ENCODE peak calls at places on chromosomes 4 and X, in nine cellular contexts. F is pancreas, R is A549, Q is OCI-LY7, V is hepatocyte, L is breast epithelium, N is epithelial cell of esophagus, Z is colonic mucosa, O is left lung. U is an unnamed sample.

GRCh38 chr4:4585012-4585670 is 43.3 kb upstream of the STX18 start:
- DNase-seq in F (no peak), R (no peak), Q (no peak), V (no peak), L (no peak), N (peak; percentile 66), Z (no peak), O (no peak), U (peak; percentile 58)

GRCh38 chr4:6524436-6524835 is 50.6 kb upstream of the MAN2B2 start:
- DNase-seq in F (no peak), R (no peak), Q (peak; percentile 13), V (no peak), L (no peak), N (no peak), Z (no peak), O (no peak), U (no peak)

GRCh38 chr4:90837241-90837640 is 710.0 kb downstream of the CCSER1 start:
- DNase-seq in F (no peak), R (no peak), Q (no peak), V (no peak), L (no peak), N (no peak), Z (no peak), O (no peak), U (no peak)

GRCh38 chr4:88803600-88804096 is 106.0 kb upstream of the NAP1L5 start:
- DNase-seq in F (peak; percentile 35), R (no peak), Q (no peak), V (peak; percentile 50), L (no peak), N (peak; percentile 76), Z (peak; percentile 79), O (peak; percentile 23), U (peak; percentile 98)

GRCh38 chrX:30935985-30936384 is 46.9 kb upstream of the TAB3 start:
- DNase-seq in F (peak; percentile 16), R (peak; percentile 7), Q (no peak), V (peak; percentile 52), L (peak; percentile 46), N (peak; percentile 20), Z (peak; percentile 31), O (no peak), U (peak; percentile 3)

GRCh38 chr4:119690871-119691270 is 62.3 kb upstream of the PDE5A start:
- DNase-seq in F (no peak), R (no peak), Q (peak; percentile 57), V (no peak), L (no peak), N (peak; percentile 77), Z (no peak), O (no peak), U (no peak)

GRCh38 chr4:80097395-80098177 is 24.6 kb upstream of the ANTXR2 start:
- DNase-seq in F (no peak), R (no peak), Q (no peak), V (no peak), L (no peak), N (no peak), Z (peak; percentile 33), O (no peak), U (peak; percentile 80)

GRCh38 chrX:152915541-152916241 is 17.8 kb downstream of the ZNF185 start:
- DNase-seq in F (no peak), R (peak; percentile 51), Q (peak; percentile 31), V (peak; percentile 52), L (no peak), N (peak; percentile 40), Z (no peak), O (no peak), U (peak; percentile 50)

GRCh38 chr4:153025402-153025801 is 89.3 kb downstream of the FHDC1 start:
- DNase-seq in F (no peak), R (no peak), Q (no peak), V (peak; percentile 33), L (no peak), N (no peak), Z (no peak), O (no peak), U (no peak)

GRCh38 chr4:3257125-3257690 is 8.2 kb downstream of the MSANTD1 start:
- DNase-seq in F (no peak), R (no peak), Q (no peak), V (no peak), L (peak; percentile 30), N (peak; percentile 57), Z (peak; percentile 40), O (peak; percentile 53), U (no peak)

GRCh38 chr4:7332216-7333023 is 102.3 kb downstream of the PSAPL1 start:
- DNase-seq in F (no peak), R (no peak), Q (no peak), V (peak; percentile 43), L (no peak), N (no peak), Z (no peak), O (peak; percentile 59), U (peak; percentile 29)

GRCh38 chr4:27638163-27638915 is 777.7 kb downstream of the STIM2 start:
- DNase-seq in F (no peak), R (no peak), Q (no peak), V (no peak), L (no peak), N (peak; percentile 53), Z (no peak), O (no peak), U (no peak)

GRCh38 chrX:40439625-40440532 is 140.9 kb upstream of the ATP6AP2 start:
- DNase-seq in F (no peak), R (no peak), Q (no peak), V (no peak), L (no peak), N (no peak), Z (no peak), O (no peak), U (no peak)

GRCh38 chr4:163651761-163652160 is 157.3 kb downstream of the TMA16 start:
- DNase-seq in F (no peak), R (no peak), Q (no peak), V (no peak), L (no peak), N (no peak), Z (no peak), O (no peak), U (no peak)

GRCh38 chr4:121690001-121690400 is 6.8 kb downstream of the ANXA5 start:
- DNase-seq in F (no peak), R (no peak), Q (no peak), V (no peak), L (no peak), N (peak; percentile 47), Z (no peak), O (no peak), U (peak; percentile 52)

GRCh38 chr4:2135083-2135482 is 76.0 kb downstream of the NAT8L start:
- DNase-seq in F (no peak), R (no peak), Q (no peak), V (peak; percentile 33), L (no peak), N (no peak), Z (no peak), O (no peak), U (peak; percentile 64)

GRCh38 chr4:82287720-82288119 is 86.1 kb downstream of the HNRNPD start:
- DNase-seq in F (no peak), R (no peak), Q (no peak), V (peak; percentile 37), L (no peak), N (peak; percentile 41), Z (no peak), O (no peak), U (no peak)

GRCh38 chr4:82293304-82293703 is 80.5 kb downstream of the HNRNPD start:
- DNase-seq in F (no peak), R (no peak), Q (peak; percentile 79), V (no peak), L (no peak), N (no peak), Z (no peak), O (no peak), U (no peak)
- H3K4me3 ChIP-seq in F (no peak overlapping the region), R (no peak overlapping the region), Q (peak overlapping the region; percentile 13), V (no peak overlapping the region), L (no peak overlapping the region), N (no peak overlapping the region), Z (no peak overlapping the region), O (no peak overlapping the region), U (no peak overlapping the region)

DNA sequence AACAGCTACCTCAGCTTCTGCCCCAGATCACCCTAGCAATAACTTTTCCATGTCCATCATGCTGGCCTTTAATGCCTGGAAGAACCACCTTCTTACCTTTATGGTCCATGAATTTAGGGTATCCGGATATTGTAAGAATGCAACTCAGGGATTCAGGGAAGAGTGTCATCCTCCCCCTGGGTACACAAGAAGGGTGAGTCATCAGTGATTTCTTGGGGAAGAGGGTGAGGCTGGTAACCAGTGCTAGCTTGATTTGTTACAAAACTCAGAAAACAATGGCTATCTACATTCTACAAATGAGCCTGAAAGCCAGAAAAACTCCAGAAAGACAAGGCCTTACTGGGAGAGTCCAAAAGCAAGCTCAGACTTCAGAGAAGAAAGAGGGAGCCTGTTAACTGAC is 10.4 kb upstream of the NALF2 start:
- DNase-seq in F (no peak), R (no peak), Q (no peak), V (no peak), L (no peak), N (peak; percentile 54), Z (no peak), O (no peak), U (no peak)
- TF ChIP-seq CTCF in F (no peak), R (no peak), Q (no peak), V (no peak), L (no peak), N (no peak), Z (no peak), O (no peak), U (no peak)

GRCh38 chrX:23766650-23767551 is 16.1 kb upstream of the SAT1 start:
- DNase-seq in F (no peak), R (no peak), Q (no peak), V (no peak), L (no peak), N (no peak), Z (no peak), O (no peak), U (no peak)
- H3K4me3 ChIP-seq in F (no peak overlapping the region), R (no peak overlapping the region), Q (no peak overlapping the region), V (no peak overlapping the region), L (peak overlapping the region; percentile 44), N (no peak overlapping the region), Z (no peak overlapping the region), O (no peak overlapping the region), U (no peak overlapping the region)

GRCh38 chrX:100615015-100615414 is 21.6 kb downstream of the TSPAN6 start:
- DNase-seq in F (peak; percentile 13), R (peak; percentile 13), Q (no peak), V (peak; percentile 55), L (no peak), N (peak; percentile 50), Z (peak; percentile 35), O (no peak), U (peak; percentile 75)

GRCh38 chrX:100606753-100607152 is 22.0 kb downstream of the TNMD start:
- DNase-seq in F (no peak), R (no peak), Q (no peak), V (no peak), L (no peak), N (no peak), Z (no peak), O (no peak), U (no peak)

GRCh38 chrX:100611951-100612350 is 24.7 kb downstream of the TSPAN6 start:
- DNase-seq in F (no peak), R (no peak), Q (no peak), V (no peak), L (no peak), N (no peak), Z (no peak), O (no peak), U (no peak)

DNA sequence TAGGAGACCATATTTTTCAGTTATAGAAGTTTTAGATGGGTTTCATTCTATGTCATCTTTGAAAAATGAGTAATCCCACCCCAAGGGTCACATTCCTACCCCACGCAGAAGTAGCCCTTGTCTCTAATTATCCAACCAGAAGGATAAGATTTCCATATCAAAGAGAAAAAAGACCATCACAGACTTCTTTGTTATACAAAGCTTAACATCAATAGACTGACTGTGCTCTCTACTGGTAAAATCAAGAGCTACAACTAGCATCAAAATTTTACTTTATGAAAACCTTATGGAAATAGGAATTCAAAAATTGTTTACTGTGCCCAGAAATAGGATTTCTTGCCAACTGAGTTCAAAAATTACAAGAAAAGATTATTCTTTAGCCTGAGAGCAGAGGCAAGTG is 24.9 kb downstream of the TNMD start:
- DNase-seq in F (no peak), R (no peak), Q (no peak), V (no peak), L (no peak), N (no peak), Z (no peak), O (no peak), U (no peak)
- TF ChIP-seq CTCF in F (no peak), R (peak; percentile 7), Q (no peak), V (peak; percentile 44), L (no peak), N (no peak), Z (no peak), O (no peak), U (peak; percentile 10)